ENCODE peak calls at places on chromosomes 5 and 9, in six cellular contexts. One of them, this sample, is unnamed.

GRCh38 chr5:101687630-101688029 is 608.5 kb downstream of the SLCO4C1 start:
- DNase-seq in progenitor cell of endocrine pancreas: no peak
- DNase-seq in omental fat pad: no peak
- DNase-seq in cardiac muscle cell: no peak
- DNase-seq in fibroblast of pulmonary artery: no peak
- DNase-seq in right atrium auricular region: no peak
- DNase-seq in this sample: no peak

GRCh38 chr5:14038341-14038959 is 94.0 kb upstream of the DNAH5 start:
- DNase-seq in cardiac muscle cell: peak
- DNase-seq in progenitor cell of endocrine pancreas: no peak
- DNase-seq in fibroblast of pulmonary artery: peak
- DNase-seq in right atrium auricular region: no peak
- DNase-seq in omental fat pad: no peak
- DNase-seq in this sample: no peak

GRCh38 chr5:32020971-32021370 is 153.1 kb downstream of the GOLPH3 start:
- DNase-seq in cardiac muscle cell: no peak
- DNase-seq in progenitor cell of endocrine pancreas: no peak
- DNase-seq in omental fat pad: no peak
- DNase-seq in right atrium auricular region: no peak
- DNase-seq in fibroblast of pulmonary artery: no peak
- DNase-seq in this sample: no peak

GRCh38 chr5:85656050-85656449 is 961.7 kb upstream of the COX7C start:
- DNase-seq in cardiac muscle cell: no peak
- DNase-seq in progenitor cell of endocrine pancreas: no peak
- DNase-seq in omental fat pad: no peak
- DNase-seq in fibroblast of pulmonary artery: no peak
- DNase-seq in right atrium auricular region: no peak
- DNase-seq in this sample: no peak

GRCh38 chr9:76646249-76646648 is 118.0 kb upstream of the PCA3 start:
- DNase-seq in progenitor cell of endocrine pancreas: no peak
- DNase-seq in omental fat pad: no peak
- DNase-seq in cardiac muscle cell: peak
- DNase-seq in right atrium auricular region: no peak
- DNase-seq in fibroblast of pulmonary artery: peak
- DNase-seq in this sample: no peak

GRCh38 chr9:127521919-127522304 is 70.6 kb downstream of the LRSAM1 start:
- DNase-seq in fibroblast of pulmonary artery: no peak
- DNase-seq in cardiac muscle cell: no peak
- DNase-seq in omental fat pad: no peak
- DNase-seq in progenitor cell of endocrine pancreas: no peak
- DNase-seq in right atrium auricular region: no peak
- DNase-seq in this sample: no peak

GRCh38 chr5:89034588-89034987 is 151.6 kb upstream of the MEF2C start:
- DNase-seq in omental fat pad: no peak
- DNase-seq in cardiac muscle cell: no peak
- DNase-seq in progenitor cell of endocrine pancreas: no peak
- DNase-seq in fibroblast of pulmonary artery: no peak
- DNase-seq in right atrium auricular region: no peak
- DNase-seq in this sample: no peak

GRCh38 chr5:132771559-132771998 is 5.5 kb downstream of the SEPTIN8 start:
- DNase-seq in fibroblast of pulmonary artery: peak
- DNase-seq in right atrium auricular region: peak
- DNase-seq in progenitor cell of endocrine pancreas: no peak
- DNase-seq in cardiac muscle cell: peak
- DNase-seq in omental fat pad: no peak
- DNase-seq in this sample: no peak

GRCh38 chr5:165309446-165309845 is 1804.0 kb downstream of the MAT2B start:
- DNase-seq in fibroblast of pulmonary artery: no peak
- DNase-seq in cardiac muscle cell: no peak
- DNase-seq in omental fat pad: no peak
- DNase-seq in right atrium auricular region: no peak
- DNase-seq in progenitor cell of endocrine pancreas: no peak
- DNase-seq in this sample: no peak

GRCh38 chr9:21801683-21802417 is 586 bp upstream of the MTAP start:
- DNase-seq in omental fat pad: peak
- DNase-seq in cardiac muscle cell: peak
- DNase-seq in fibroblast of pulmonary artery: peak
- DNase-seq in progenitor cell of endocrine pancreas: peak
- DNase-seq in right atrium auricular region: peak
- DNase-seq in this sample: no peak

GRCh38 chr9:123275381-123275780 is 7.0 kb upstream of the STRBP start:
- DNase-seq in right atrium auricular region: no peak
- DNase-seq in fibroblast of pulmonary artery: no peak
- DNase-seq in progenitor cell of endocrine pancreas: no peak
- DNase-seq in omental fat pad: no peak
- DNase-seq in cardiac muscle cell: no peak
- DNase-seq in this sample: no peak

GRCh38 chr9:112605963-112606699 is 111.8 kb downstream of the INIP start:
- DNase-seq in omental fat pad: no peak
- DNase-seq in cardiac muscle cell: no peak
- DNase-seq in right atrium auricular region: no peak
- DNase-seq in progenitor cell of endocrine pancreas: no peak
- DNase-seq in fibroblast of pulmonary artery: no peak
- DNase-seq in this sample: no peak

GRCh38 chr9:76255781-76256455 is 138.3 kb downstream of the RFK start:
- DNase-seq in right atrium auricular region: peak
- DNase-seq in cardiac muscle cell: peak
- DNase-seq in fibroblast of pulmonary artery: peak
- DNase-seq in progenitor cell of endocrine pancreas: no peak
- DNase-seq in omental fat pad: peak
- DNase-seq in this sample: no peak

GRCh38 chr9:131788851-131789250 is 49.0 kb upstream of the RAPGEF1 start:
- DNase-seq in omental fat pad: no peak
- DNase-seq in progenitor cell of endocrine pancreas: no peak
- DNase-seq in cardiac muscle cell: no peak
- DNase-seq in fibroblast of pulmonary artery: no peak
- DNase-seq in right atrium auricular region: no peak
- DNase-seq in this sample: no peak

GRCh38 chr5:82259172-82259800 is 18.9 kb downstream of the RPS23 start:
- DNase-seq in progenitor cell of endocrine pancreas: no peak
- DNase-seq in fibroblast of pulmonary artery: peak
- DNase-seq in right atrium auricular region: no peak
- DNase-seq in cardiac muscle cell: peak
- DNase-seq in omental fat pad: no peak
- DNase-seq in this sample: no peak

GRCh38 chr5:120062515-120062917 is 401.6 kb upstream of the PRR16 start:
- DNase-seq in fibroblast of pulmonary artery: peak
- DNase-seq in right atrium auricular region: no peak
- DNase-seq in cardiac muscle cell: peak
- DNase-seq in omental fat pad: no peak
- DNase-seq in progenitor cell of endocrine pancreas: no peak
- DNase-seq in this sample: no peak

GRCh38 chr5:144092510-144092909 is 77.9 kb downstream of the YIPF5 start:
- DNase-seq in cardiac muscle cell: no peak
- DNase-seq in progenitor cell of endocrine pancreas: no peak
- DNase-seq in fibroblast of pulmonary artery: no peak
- DNase-seq in right atrium auricular region: no peak
- DNase-seq in omental fat pad: no peak
- DNase-seq in this sample: no peak

GRCh38 chr9:134604834-134605233 is 36.8 kb upstream of the COL5A1 start:
- DNase-seq in cardiac muscle cell: no peak
- DNase-seq in right atrium auricular region: peak
- DNase-seq in progenitor cell of endocrine pancreas: no peak
- DNase-seq in omental fat pad: no peak
- DNase-seq in fibroblast of pulmonary artery: no peak
- DNase-seq in this sample: no peak

GRCh38 chr5:7759257-7759871 is 91.6 kb downstream of the CFAP90 start:
- DNase-seq in omental fat pad: no peak
- DNase-seq in right atrium auricular region: no peak
- DNase-seq in cardiac muscle cell: no peak
- DNase-seq in fibroblast of pulmonary artery: no peak
- DNase-seq in progenitor cell of endocrine pancreas: no peak
- DNase-seq in this sample: no peak

GRCh38 chr9:87698069-87698809 is 27.7 kb upstream of the CTSL start:
- DNase-seq in progenitor cell of endocrine pancreas: no peak
- DNase-seq in fibroblast of pulmonary artery: no peak
- DNase-seq in right atrium auricular region: peak
- DNase-seq in omental fat pad: no peak
- DNase-seq in cardiac muscle cell: no peak
- DNase-seq in this sample: no peak

GRCh38 chr5:139884144-139884543 is 88.5 kb downstream of the PSD2 start:
- DNase-seq in fibroblast of pulmonary artery: no peak
- DNase-seq in cardiac muscle cell: no peak
- DNase-seq in omental fat pad: no peak
- DNase-seq in right atrium auricular region: no peak
- DNase-seq in progenitor cell of endocrine pancreas: no peak
- DNase-seq in this sample: no peak

GRCh38 chr9:136252281-136252680 is 6.7 kb upstream of the QSOX2 start:
- DNase-seq in right atrium auricular region: no peak
- DNase-seq in fibroblast of pulmonary artery: no peak
- DNase-seq in progenitor cell of endocrine pancreas: no peak
- DNase-seq in omental fat pad: no peak
- DNase-seq in cardiac muscle cell: no peak
- DNase-seq in this sample: no peak

GRCh38 chr5:14183187-14183939 is 40.2 kb downstream of the TRIO start:
- DNase-seq in fibroblast of pulmonary artery: no peak
- DNase-seq in omental fat pad: no peak
- DNase-seq in right atrium auricular region: no peak
- DNase-seq in cardiac muscle cell: no peak
- DNase-seq in progenitor cell of endocrine pancreas: no peak
- DNase-seq in this sample: no peak

GRCh38 chr9:134377976-134378375 is 51.7 kb downstream of the RXRA start:
- DNase-seq in omental fat pad: no peak
- DNase-seq in right atrium auricular region: no peak
- DNase-seq in fibroblast of pulmonary artery: no peak
- DNase-seq in cardiac muscle cell: no peak
- DNase-seq in progenitor cell of endocrine pancreas: no peak
- DNase-seq in this sample: no peak

GRCh38 chr9:13481274-13481673 is 201.8 kb upstream of the MPDZ start:
- DNase-seq in fibroblast of pulmonary artery: no peak
- DNase-seq in right atrium auricular region: no peak
- DNase-seq in progenitor cell of endocrine pancreas: no peak
- DNase-seq in cardiac muscle cell: no peak
- DNase-seq in omental fat pad: no peak
- DNase-seq in this sample: no peak
- TF ChIP-seq CTCF in fibroblast of pulmonary artery: no peak
- TF ChIP-seq CTCF in right atrium auricular region: no peak
- TF ChIP-seq CTCF in progenitor cell of endocrine pancreas: no peak
- TF ChIP-seq CTCF in cardiac muscle cell: no peak
- TF ChIP-seq CTCF in omental fat pad: no peak
- TF ChIP-seq CTCF in this sample: no peak

GRCh38 chr5:36416605-36417004 is 114.9 kb upstream of the RANBP3L start:
- DNase-seq in cardiac muscle cell: no peak
- DNase-seq in fibroblast of pulmonary artery: no peak
- DNase-seq in progenitor cell of endocrine pancreas: no peak
- DNase-seq in omental fat pad: no peak
- DNase-seq in right atrium auricular region: no peak
- DNase-seq in this sample: no peak
- TF ChIP-seq CTCF in cardiac muscle cell: no peak
- TF ChIP-seq CTCF in fibroblast of pulmonary artery: no peak
- TF ChIP-seq CTCF in progenitor cell of endocrine pancreas: no peak
- TF ChIP-seq CTCF in omental fat pad: no peak
- TF ChIP-seq CTCF in right atrium auricular region: no peak
- TF ChIP-seq CTCF in this sample: no peak

DNA sequence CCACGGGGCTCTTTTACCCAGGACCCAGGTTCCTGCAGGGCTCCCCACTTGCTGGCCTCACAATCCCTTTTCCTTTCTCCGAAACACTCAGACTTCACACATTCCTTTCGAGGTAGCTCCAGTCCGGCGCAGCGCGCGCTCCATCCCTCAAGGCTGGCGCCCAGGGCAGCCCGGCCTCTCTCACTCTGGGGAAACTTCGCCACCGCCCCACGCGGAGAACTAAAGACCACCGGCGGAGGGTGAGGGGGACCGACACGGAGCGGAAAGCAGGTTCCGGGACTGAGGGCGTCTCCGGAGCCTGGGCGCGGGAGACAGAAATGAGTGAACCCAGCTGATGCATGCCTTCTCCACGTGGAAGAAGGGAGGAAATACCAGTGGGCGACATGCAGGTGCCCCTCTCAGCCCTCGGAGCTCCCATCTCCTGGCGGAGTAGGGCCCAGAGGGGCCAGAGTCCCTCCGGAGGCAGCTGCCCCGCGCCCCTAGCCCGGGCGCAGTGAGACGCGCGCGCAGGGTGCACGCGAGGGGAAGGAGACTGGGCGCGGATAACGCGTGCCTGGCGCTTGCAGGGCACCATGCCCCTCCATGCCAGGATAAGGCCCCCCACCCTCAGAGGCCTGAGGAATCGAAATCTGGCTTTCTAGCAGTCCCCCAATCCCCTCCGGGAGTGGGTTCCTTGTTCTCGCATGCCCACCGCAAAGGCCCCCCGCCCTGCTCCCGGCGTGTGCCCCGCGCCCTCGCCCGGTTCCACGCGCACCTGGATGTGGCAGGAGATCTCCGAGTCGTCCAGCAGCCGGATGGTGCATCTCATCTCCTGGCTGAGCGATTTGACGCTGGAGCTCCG is 650 bp downstream of the FRMD3 start:
- DNase-seq in omental fat pad: no peak
- DNase-seq in cardiac muscle cell: peak
- DNase-seq in right atrium auricular region: no peak
- DNase-seq in fibroblast of pulmonary artery: peak
- DNase-seq in progenitor cell of endocrine pancreas: no peak
- DNase-seq in this sample: no peak
- TF ChIP-seq CTCF in omental fat pad: no peak
- TF ChIP-seq CTCF in cardiac muscle cell: no peak
- TF ChIP-seq CTCF in right atrium auricular region: no peak
- TF ChIP-seq CTCF in fibroblast of pulmonary artery: no peak
- TF ChIP-seq CTCF in progenitor cell of endocrine pancreas: no peak
- TF ChIP-seq CTCF in this sample: no peak

GRCh38 chr5:52119768-52120167 is 667.9 kb upstream of the ITGA1 start:
- DNase-seq in cardiac muscle cell: no peak
- DNase-seq in fibroblast of pulmonary artery: no peak
- DNase-seq in right atrium auricular region: no peak
- DNase-seq in omental fat pad: no peak
- DNase-seq in progenitor cell of endocrine pancreas: no peak
- DNase-seq in this sample: no peak
- TF ChIP-seq CTCF in cardiac muscle cell: no peak
- TF ChIP-seq CTCF in fibroblast of pulmonary artery: no peak
- TF ChIP-seq CTCF in right atrium auricular region: no peak
- TF ChIP-seq CTCF in omental fat pad: no peak
- TF ChIP-seq CTCF in progenitor cell of endocrine pancreas: peak
- TF ChIP-seq CTCF in this sample: no peak

GRCh38 chr9:106110483-106110882 is 416.1 kb downstream of the TMEM38B start:
- DNase-seq in right atrium auricular region: no peak
- DNase-seq in omental fat pad: no peak
- DNase-seq in cardiac muscle cell: no peak
- DNase-seq in progenitor cell of endocrine pancreas: no peak
- DNase-seq in fibroblast of pulmonary artery: no peak
- DNase-seq in this sample: no peak

GRCh38 chr9:106107716-106108115 is 413.4 kb downstream of the TMEM38B start:
- DNase-seq in cardiac muscle cell: no peak
- DNase-seq in fibroblast of pulmonary artery: no peak
- DNase-seq in progenitor cell of endocrine pancreas: no peak
- DNase-seq in right atrium auricular region: no peak
- DNase-seq in omental fat pad: no peak
- DNase-seq in this sample: no peak

GRCh38 chr9:106106396-106106795 is 412.1 kb downstream of the TMEM38B start:
- DNase-seq in progenitor cell of endocrine pancreas: no peak
- DNase-seq in cardiac muscle cell: no peak
- DNase-seq in fibroblast of pulmonary artery: no peak
- DNase-seq in right atrium auricular region: no peak
- DNase-seq in omental fat pad: no peak
- DNase-seq in this sample: no peak

GRCh38 chr9:106111039-106111740 is 416.8 kb downstream of the TMEM38B start:
- DNase-seq in cardiac muscle cell: no peak
- DNase-seq in right atrium auricular region: no peak
- DNase-seq in fibroblast of pulmonary artery: no peak
- DNase-seq in omental fat pad: no peak
- DNase-seq in progenitor cell of endocrine pancreas: no peak
- DNase-seq in this sample: no peak
- TF ChIP-seq CTCF in cardiac muscle cell: no peak
- TF ChIP-seq CTCF in right atrium auricular region: no peak
- TF ChIP-seq CTCF in fibroblast of pulmonary artery: no peak
- TF ChIP-seq CTCF in omental fat pad: no peak
- TF ChIP-seq CTCF in progenitor cell of endocrine pancreas: no peak
- TF ChIP-seq CTCF in this sample: no peak

GRCh38 chr5:39757121-39757520 is 332.3 kb upstream of the DAB2 start:
- DNase-seq in right atrium auricular region: no peak
- DNase-seq in omental fat pad: no peak
- DNase-seq in progenitor cell of endocrine pancreas: no peak
- DNase-seq in fibroblast of pulmonary artery: peak
- DNase-seq in cardiac muscle cell: peak
- DNase-seq in this sample: no peak
- TF ChIP-seq CTCF in right atrium auricular region: no peak
- TF ChIP-seq CTCF in omental fat pad: no peak
- TF ChIP-seq CTCF in progenitor cell of endocrine pancreas: no peak
- TF ChIP-seq CTCF in fibroblast of pulmonary artery: no peak
- TF ChIP-seq CTCF in cardiac muscle cell: no peak
- TF ChIP-seq CTCF in this sample: no peak